ENCODE peak calls at places on chromosomes 1 and 21, in five cellular contexts. W, X, P, Q and H are unnamed samples.

GRCh38 chr1:7606096-7606495 is 165.0 kb upstream of the VAMP3 start:
- DNase-seq in W (no peak), X (no peak), P (no peak), Q (no peak), H (no peak)

GRCh38 chr1:15218287-15219279 is 28.4 kb upstream of the FHAD1 start:
- DNase-seq in W (peak), X (no peak), P (no peak), Q (no peak), H (no peak)

GRCh38 chr1:204359131-204359473 is 627 bp downstream of the PLEKHA6 start:
- DNase-seq in W (no peak), X (no peak), P (no peak), Q (no peak), H (no peak)

GRCh38 chr1:165434264-165434663 is 10.7 kb downstream of the RXRG start:
- DNase-seq in W (no peak), X (no peak), P (no peak), Q (no peak), H (no peak)

GRCh38 chr1:219269171-219269570 is 95.5 kb downstream of the LYPLAL1 start:
- DNase-seq in W (peak), X (no peak), P (no peak), Q (no peak), H (no peak)

GRCh38 chr1:160548960-160549664 is 26.1 kb upstream of the SLAMF6 start:
- DNase-seq in W (no peak), X (no peak), P (no peak), Q (no peak), H (no peak)

GRCh38 chr1:25544819-25545218 is 1.4 kb downstream of the LDLRAP1 start:
- DNase-seq in W (no peak), X (no peak), P (peak), Q (no peak), H (peak)

GRCh38 chr1:173475564-173476196 is 1.5 kb upstream of the PRDX6 start:
- DNase-seq in W (peak), X (no peak), P (peak), Q (no peak), H (no peak)

GRCh38 chr1:244437108-244437507 is 14.6 kb downstream of the ADSS2 start:
- DNase-seq in W (peak), X (no peak), P (no peak), Q (no peak), H (no peak)

GRCh38 chr21:42939581-42940413 is 14.4 kb upstream of the ERVH48-1 start:
- DNase-seq in W (peak), X (peak), P (peak), Q (peak), H (peak)

GRCh38 chr1:9776685-9777084 is 47.1 kb downstream of the CLSTN1 start:
- DNase-seq in W (no peak), X (no peak), P (no peak), Q (no peak), H (no peak)

GRCh38 chr1:184075040-184076029 is 23.8 kb downstream of the TSEN15 start:
- DNase-seq in W (peak), X (peak), P (no peak), Q (no peak), H (no peak)

GRCh38 chr1:15213333-15213732 is 33.7 kb upstream of the FHAD1 start:
- DNase-seq in W (peak), X (peak), P (no peak), Q (no peak), H (no peak)

GRCh38 chr1:3998086-3998485 is 98.0 kb upstream of the C1orf174 start:
- DNase-seq in W (no peak), X (no peak), P (no peak), Q (no peak), H (no peak)

GRCh38 chr1:162197041-162197511 is 127.6 kb downstream of the NOS1AP start:
- DNase-seq in W (no peak), X (no peak), P (no peak), Q (no peak), H (no peak)

GRCh38 chr1:1437904-1438376 is 2.5 kb downstream of the VWA1 start:
- DNase-seq in W (no peak), X (no peak), P (no peak), Q (no peak), H (peak)

GRCh38 chr1:207903767-207904166 is 7.2 kb downstream of the CD34 start:
- DNase-seq in W (no peak), X (no peak), P (no peak), Q (no peak), H (no peak)

GRCh38 chr1:157156058-157156541 is 17.9 kb upstream of the ETV3 start:
- DNase-seq in W (peak), X (peak), P (peak), Q (no peak), H (peak)

GRCh38 chr1:210231846-210232523 is 611 bp upstream of the SERTAD4 start:
- DNase-seq in W (no peak), X (peak), P (peak), Q (no peak), H (no peak)

GRCh38 chr21:25871566-25871965 is 136.8 kb downstream of the GABPA start:
- DNase-seq in W (no peak), X (no peak), P (no peak), Q (no peak), H (no peak)

GRCh38 chr1:170765712-170766330 is 101.9 kb downstream of the PRRX1 start:
- DNase-seq in W (peak), X (no peak), P (no peak), Q (no peak), H (no peak)

GRCh38 chr1:159960721-159961381 is 6.8 kb upstream of the SLAMF9 start:
- DNase-seq in W (peak), X (peak), P (peak), Q (no peak), H (peak)

GRCh38 chr1:77832889-77833288 is 53.4 kb downstream of the MIGA1 start:
- DNase-seq in W (peak), X (no peak), P (no peak), Q (no peak), H (no peak)

GRCh38 chr1:16012590-16013219 is 5.1 kb downstream of the HSPB7 start:
- DNase-seq in W (peak), X (peak), P (peak), Q (peak), H (peak)

GRCh38 chr1:228150458-228151169 is 884 bp downstream of the GJC2 start:
- DNase-seq in W (peak), X (peak), P (peak), Q (peak), H (peak)

GRCh38 chr1:54835970-54836369 is 34.8 kb upstream of the TTC22 start:
- DNase-seq in W (no peak), X (no peak), P (no peak), Q (peak), H (no peak)

GRCh38 chr1:45846931-45847330 is 43.5 kb downstream of the MAST2 start:
- DNase-seq in W (peak), X (no peak), P (no peak), Q (no peak), H (no peak)

DNA sequence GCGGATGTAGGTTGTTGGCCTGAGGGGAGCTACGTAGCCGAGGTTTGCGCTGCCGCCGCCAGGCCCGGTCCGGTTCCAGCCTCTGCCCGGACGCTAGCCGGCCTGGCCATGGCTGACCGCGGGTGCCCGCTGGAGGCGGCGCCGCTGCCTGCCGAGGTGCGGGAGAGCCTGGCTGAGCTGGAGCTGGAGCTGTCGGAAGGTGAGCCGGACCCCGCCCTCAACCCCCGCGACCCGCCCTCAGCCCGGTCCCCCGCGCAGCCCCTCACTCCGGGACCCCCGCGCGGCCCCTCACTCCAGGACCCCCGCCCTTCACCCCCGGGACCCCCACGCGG is 299 bp downstream of the DIP2A start:
- DNase-seq in W (no peak), X (no peak), P (no peak), Q (no peak), H (no peak)
- TF ChIP-seq POLR2A in W (no peak), X (no peak), P (no peak), Q (no peak), H (peak)

GRCh38 chr1:245934409-245934808 is 572.7 kb downstream of the SMYD3 start:
- DNase-seq in W (no peak), X (no peak), P (no peak), Q (no peak), H (no peak)

GRCh38 chr1:245929224-245929623 is 577.9 kb downstream of the SMYD3 start:
- DNase-seq in W (no peak), X (no peak), P (no peak), Q (no peak), H (no peak)

GRCh38 chr1:245933431-245934042 is 573.5 kb downstream of the SMYD3 start:
- DNase-seq in W (no peak), X (no peak), P (no peak), Q (no peak), H (no peak)

GRCh38 chr1:245931450-245931849 is 575.6 kb downstream of the SMYD3 start:
- DNase-seq in W (no peak), X (no peak), P (no peak), Q (no peak), H (no peak)

GRCh38 chr1:245932302-245932972 is 574.6 kb downstream of the SMYD3 start:
- DNase-seq in W (no peak), X (no peak), P (no peak), Q (no peak), H (no peak)
- TF ChIP-seq POLR2A in W (no peak), X (no peak), P (no peak), Q (no peak), H (no peak)

GRCh38 chr1:26692793-26693490 is 2.9 kb upstream of the ARID1A start:
- DNase-seq in W (peak), X (peak), P (peak), Q (peak), H (peak)
- TF ChIP-seq POLR2A in W (peak), X (peak), P (peak), Q (peak), H (no peak)

GRCh38 chr1:154937051-154937987 is 800 bp upstream of the PMVK start:
- DNase-seq in W (peak), X (peak), P (peak), Q (peak), H (peak)

GRCh38 chr1:154934358-154934948 is 2.1 kb downstream of the PMVK start:
- DNase-seq in W (no peak), X (no peak), P (peak), Q (no peak), H (no peak)

GRCh38 chr1:154936416-154937050 is at the start of gene PMVK:
- DNase-seq in W (peak), X (peak), P (peak), Q (peak), H (peak)

GRCh38 chr1:154935749-154936415 is 637 bp downstream of the PMVK start:
- DNase-seq in W (no peak), X (no peak), P (peak), Q (no peak), H (no peak)

DNA sequence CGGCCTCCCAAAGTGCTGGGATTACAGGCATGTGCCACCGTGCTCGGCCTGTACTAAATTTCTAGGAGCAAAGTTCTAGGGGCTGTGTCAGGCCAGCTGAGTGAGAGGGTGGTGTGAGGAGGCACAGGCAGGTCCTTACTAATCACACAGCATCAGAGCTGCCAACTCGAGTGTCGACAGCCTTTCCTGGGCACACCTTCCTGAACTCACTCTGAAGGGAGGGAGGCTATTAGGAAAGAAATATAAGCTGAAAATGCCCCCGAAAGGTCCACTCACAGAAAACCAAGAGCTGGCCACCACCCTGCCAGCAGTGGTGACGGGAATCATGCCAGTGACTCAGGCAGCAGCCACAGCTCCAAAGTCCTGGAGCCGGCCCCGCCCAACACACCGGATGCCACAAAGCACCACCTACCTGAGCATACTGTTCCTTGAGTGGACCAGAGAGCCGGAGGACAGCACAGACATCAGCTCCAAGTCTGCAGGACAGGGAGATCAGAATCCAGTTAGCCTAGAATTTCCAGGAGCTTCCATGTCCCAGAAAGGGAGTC is 4.5 kb downstream of the PMVK start:
- DNase-seq in W (no peak), X (no peak), P (peak), Q (peak), H (peak)
- TF ChIP-seq POLR2A in W (no peak), X (no peak), P (no peak), Q (no peak), H (no peak)

DNA sequence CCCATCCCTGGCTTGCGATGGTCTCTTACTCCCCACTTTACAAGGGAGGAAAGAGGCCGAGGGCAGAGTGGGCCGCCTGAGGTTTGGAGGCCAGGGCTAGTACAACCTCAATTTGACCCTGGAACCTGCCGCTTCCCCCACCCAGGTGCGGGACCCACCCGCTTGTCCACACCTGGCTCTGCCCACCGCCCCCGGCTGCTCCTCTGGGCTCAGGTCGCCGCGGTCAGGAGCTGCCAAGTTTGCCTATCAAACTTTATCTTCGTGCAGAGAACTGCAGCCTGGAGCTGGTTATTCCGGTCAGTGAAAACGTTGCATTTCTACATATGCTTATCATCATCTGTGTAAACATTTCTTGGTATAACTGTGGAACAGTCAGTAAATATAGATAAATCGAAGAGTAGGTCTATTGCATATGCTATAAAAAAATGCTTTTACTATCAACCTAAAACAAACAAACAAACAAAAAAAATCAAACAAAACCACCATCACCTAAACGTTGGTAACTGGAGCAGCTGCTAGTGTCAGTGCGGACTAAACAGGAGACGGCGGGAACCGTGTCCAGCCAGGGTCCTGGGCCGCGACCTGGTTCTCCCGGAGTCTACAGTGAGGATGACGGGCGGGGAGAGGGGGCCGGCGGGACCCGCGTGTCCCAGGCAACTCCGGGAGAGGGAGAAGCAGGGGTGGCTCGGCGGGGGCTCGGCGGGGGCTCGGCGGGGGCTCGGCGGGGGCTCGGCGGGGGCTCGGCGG is 906 bp upstream of the ADARB1 start:
- DNase-seq in W (peak), X (no peak), P (no peak), Q (peak), H (peak)
- TF ChIP-seq POLR2A in W (peak), X (no peak), P (no peak), Q (no peak), H (no peak)

GRCh38 chr1:154407021-154407865 is 2.1 kb downstream of the IL6R start:
- DNase-seq in W (no peak), X (no peak), P (no peak), Q (no peak), H (no peak)

GRCh38 chr1:154406572-154406879 is 1.4 kb downstream of the IL6R start:
- DNase-seq in W (no peak), X (no peak), P (no peak), Q (no peak), H (no peak)

GRCh38 chr1:154404984-154405761 is at the start of gene IL6R:
- DNase-seq in W (peak), X (peak), P (peak), Q (peak), H (peak)

GRCh38 chr1:154404511-154404931 is 622 bp upstream of the IL6R start:
- DNase-seq in W (no peak), X (no peak), P (no peak), Q (no peak), H (no peak)

DNA sequence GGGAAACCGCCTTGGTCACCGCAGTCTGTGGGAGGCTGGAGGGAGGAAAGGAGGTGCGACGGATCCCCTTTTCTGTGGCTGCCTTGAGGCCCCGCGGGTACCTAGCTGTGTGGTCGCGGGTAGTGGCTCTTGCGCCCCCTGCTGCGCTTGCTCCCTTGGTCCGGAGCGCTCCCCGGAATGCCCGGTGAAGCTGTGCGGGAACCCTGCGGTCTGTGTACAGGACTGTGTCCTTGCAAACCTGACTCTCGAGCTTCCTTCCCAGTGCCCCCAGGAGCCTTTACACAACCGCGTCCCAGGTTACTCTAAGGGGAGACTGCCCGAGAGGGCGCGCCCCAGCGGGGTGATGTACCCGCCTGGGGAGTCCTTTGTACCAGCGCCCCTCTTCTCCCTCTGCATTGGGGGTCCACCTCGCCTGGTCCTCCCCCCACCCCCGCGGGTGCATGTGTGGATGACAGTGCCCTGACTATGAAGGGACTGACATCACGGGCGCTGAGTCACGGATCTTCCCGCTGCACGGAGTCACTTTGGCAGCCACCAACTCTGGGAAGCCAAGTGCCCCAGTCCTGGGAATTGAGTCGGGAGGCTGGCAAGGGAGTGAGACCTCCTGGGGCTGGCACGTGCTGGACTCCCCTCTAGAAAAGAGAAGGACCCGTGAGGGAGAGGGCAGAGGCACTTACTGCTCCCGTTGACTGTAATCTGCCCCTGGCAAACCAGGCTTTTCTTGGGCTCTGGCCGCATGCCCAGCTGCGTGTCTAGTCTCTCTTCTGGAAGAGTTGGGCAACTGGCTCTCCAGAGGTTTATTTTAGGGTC is 824 bp downstream of the IL6R start:
- DNase-seq in W (peak), X (peak), P (peak), Q (peak), H (peak)
- TF ChIP-seq POLR2A in W (peak), X (peak), P (peak), Q (no peak), H (no peak)

GRCh38 chr1:201501812-201502510 is 5.0 kb downstream of the CSRP1 start:
- DNase-seq in W (no peak), X (peak), P (no peak), Q (no peak), H (no peak)
- TF ChIP-seq POLR2A in W (no peak), X (peak), P (no peak), Q (no peak), H (no peak)